ENCODE peak calls at places on chromosomes 6 and 20, in four cellular contexts. G is K562, E is A549, D is HepG2. Y is an unnamed sample.

GRCh38 chr6:123434186-123434585 is 202.6 kb downstream of the TRDN start:
- DNase-seq in G (no peak), E (no peak), D (no peak), Y (no peak)

GRCh38 chr6:154893927-154894326 is 101.2 kb upstream of the TIAM2 start:
- DNase-seq in G (no peak), E (no peak), D (no peak), Y (no peak)

GRCh38 chr6:132404736-132405135 is 3.5 kb upstream of the MOXD1 start:
- DNase-seq in G (no peak), E (no peak), D (no peak), Y (no peak)

GRCh38 chr6:5204340-5204739 is 56.4 kb downstream of the LYRM4 start:
- DNase-seq in G (no peak), E (no peak), D (no peak), Y (no peak)

GRCh38 chr6:85464722-85465150 is 14.9 kb downstream of the NT5E start:
- DNase-seq in G (no peak), E (peak; percentile 36), D (no peak), Y (peak; percentile 97)

GRCh38 chr6:81744136-81744535 is 8.3 kb downstream of the TENT5A start:
- DNase-seq in G (no peak), E (no peak), D (no peak), Y (no peak)

GRCh38 chr6:24988562-24988961 is 52.8 kb upstream of the RIPOR2 start:
- DNase-seq in G (no peak), E (no peak), D (no peak), Y (no peak)

GRCh38 chr20:63692436-63693078 is 3.9 kb upstream of the TNFRSF6B start:
- DNase-seq in G (no peak), E (no peak), D (no peak), Y (no peak)

GRCh38 chr6:82408952-82409421 is 45.4 kb downstream of the TPBG start:
- DNase-seq in G (no peak), E (peak; percentile 35), D (no peak), Y (no peak)

GRCh38 chr20:3995067-3995748 is 20.1 kb downstream of the RNF24 start:
- DNase-seq in G (no peak), E (no peak), D (no peak), Y (no peak)

GRCh38 chr6:80009531-80009930 is 5.1 kb downstream of the TTK start:
- DNase-seq in G (no peak), E (no peak), D (no peak), Y (no peak)

GRCh38 chr6:71405416-71405815 is 116.8 kb downstream of the OGFRL1 start:
- DNase-seq in G (no peak), E (no peak), D (no peak), Y (no peak)

GRCh38 chr20:35629432-35630145 is 14.0 kb downstream of the SPAG4 start:
- DNase-seq in G (no peak), E (no peak), D (no peak), Y (no peak)

GRCh38 chr6:17093692-17094091 is 8.2 kb upstream of the STMND1 start:
- DNase-seq in G (no peak), E (no peak), D (no peak), Y (no peak)

GRCh38 chr20:44195613-44196012 is 8.6 kb upstream of the JPH2 start:
- DNase-seq in G (no peak), E (no peak), D (no peak), Y (no peak)
- TF ChIP-seq REST in G (no peak), E (no peak), D (no peak), Y (no peak)

DNA sequence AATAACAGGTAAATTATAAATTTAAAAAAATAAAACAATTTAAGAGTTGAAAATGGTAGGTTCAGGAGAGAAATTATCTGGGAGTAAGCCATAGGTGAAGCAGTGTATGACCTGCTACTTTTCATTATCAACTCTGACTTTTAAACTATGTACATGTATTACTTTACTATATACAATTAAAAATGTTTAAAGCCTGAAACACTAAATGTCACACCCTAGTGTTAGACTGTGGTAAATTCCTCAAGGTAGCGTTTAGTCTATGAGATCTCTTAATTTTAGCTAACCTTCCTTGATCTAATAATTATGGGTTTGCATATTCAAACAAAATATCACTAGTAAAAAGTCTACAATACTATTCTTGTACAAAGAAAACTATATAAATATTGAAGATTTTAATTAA is 22.3 kb upstream of the TBC1D32 start:
- DNase-seq in G (no peak), E (no peak), D (no peak), Y (no peak)
- TF ChIP-seq REST in G (no peak), E (no peak), D (no peak), Y (no peak)

GRCh38 chr20:40583195-40583594 is 105.8 kb downstream of the MAFB start:
- DNase-seq in G (no peak), E (no peak), D (no peak), Y (no peak)
- TF ChIP-seq REST in G (no peak), E (no peak), D (no peak), Y (no peak)

GRCh38 chr20:34367155-34367554 is 4.1 kb downstream of the ITCH start:
- DNase-seq in G (no peak), E (no peak), D (no peak), Y (no peak)
- TF ChIP-seq REST in G (no peak), E (no peak), D (no peak), Y (no peak)

Y was measured in HCT116.